ENCODE peak calls at places on chromosomes 13 and 19, in seven cellular contexts. H is body of pancreas; K is AG09309; O is tibial nerve; B is DND-41; I is hepatocyte; V is CD8-positive, alpha-beta T cell. T is an unnamed sample.

GRCh38 chr13:34847751-34848150 is 94.3 kb upstream of the NBEA start:
- DNase-seq in B (no peak), H (no peak), I (no peak), K (no peak), O (no peak), V (no peak), T (no peak)

GRCh38 chr19:10655457-10656312 is 1.5 kb downstream of the ILF3 start:
- DNase-seq in B (peak; percentile 23), O (no peak), H (peak; percentile 71), I (peak; percentile 45), V (no peak), K (no peak), T (no peak)

GRCh38 chr19:1252818-1253513 is 4.6 kb downstream of the MIDN start:
- DNase-seq in K (peak; percentile 96), V (peak; percentile 80), B (peak; percentile 96), I (peak; percentile 95), O (peak; percentile 88), H (peak; percentile 94), T (no peak)

GRCh38 chr13:106480511-106480910 is 55.0 kb downstream of the EFNB2 start:
- DNase-seq in I (no peak), V (no peak), B (no peak), H (no peak), K (no peak), O (no peak), T (no peak)

GRCh38 chr19:13882841-13883240 is 5.9 kb downstream of the NANOS3 start:
- DNase-seq in K (no peak), V (no peak), H (no peak), I (no peak), O (no peak), B (peak; percentile 44), T (no peak)

GRCh38 chr19:2333807-2334211 is 5.3 kb downstream of the SPPL2B start:
- DNase-seq in V (no peak), O (no peak), B (no peak), I (no peak), K (no peak), H (no peak), T (no peak)

GRCh38 chr13:34246511-34246910 is 428.6 kb downstream of the RFC3 start:
- DNase-seq in K (no peak), H (no peak), B (no peak), V (no peak), O (no peak), I (no peak), T (no peak)

GRCh38 chr13:99417151-99417820 is 84.0 kb upstream of the TM9SF2 start:
- DNase-seq in O (no peak), I (no peak), V (no peak), K (no peak), B (peak; percentile 59), H (no peak), T (no peak)

GRCh38 chr19:20863176-20863575 is 59.9 kb upstream of the ZNF85 start:
- DNase-seq in B (no peak), K (no peak), O (no peak), I (no peak), H (peak; percentile 8), V (no peak), T (no peak)

GRCh38 chr13:83984793-83985192 is 102.5 kb upstream of the SLITRK1 start:
- DNase-seq in V (no peak), B (no peak), H (no peak), K (no peak), I (no peak), O (no peak), T (no peak)

GRCh38 chr13:47908200-47908902 is 92.7 kb downstream of the SUCLA2 start:
- DNase-seq in I (no peak), V (no peak), K (no peak), H (no peak), O (no peak), B (no peak), T (no peak)

GRCh38 chr13:98105929-98106336 is 37.0 kb upstream of the FARP1 start:
- DNase-seq in B (peak; percentile 8), V (no peak), K (no peak), I (peak; percentile 77), H (no peak), O (no peak), T (no peak)

GRCh38 chr19:47651691-47652090 is 42.8 kb downstream of the BICRA start:
- DNase-seq in H (no peak), B (no peak), O (no peak), V (no peak), I (no peak), K (no peak), T (no peak)

GRCh38 chr19:24057144-24057543 is 29.8 kb upstream of the ZNF254 start:
- DNase-seq in O (no peak), I (no peak), K (no peak), H (no peak), V (no peak), B (no peak), T (no peak)

GRCh38 chr19:52786078-52786463 is 520 bp downstream of the ZNF600 start:
- DNase-seq in B (no peak), K (no peak), H (peak; percentile 11), O (no peak), V (no peak), I (peak; percentile 30), T (no peak)

GRCh38 chr13:111597041-111598017 is 276.9 kb downstream of the TEX29 start:
- DNase-seq in O (no peak), B (no peak), V (no peak), I (no peak), H (no peak), K (no peak), T (no peak)

GRCh38 chr13:37490176-37490575 is 108.4 kb downstream of the POSTN start:
- DNase-seq in V (no peak), B (no peak), O (no peak), H (no peak), K (no peak), I (no peak), T (no peak)

GRCh38 chr19:29918891-29919290 is 23.1 kb upstream of the URI1 start:
- DNase-seq in K (no peak), O (no peak), V (no peak), H (no peak), B (no peak), I (no peak), T (no peak)

DNA sequence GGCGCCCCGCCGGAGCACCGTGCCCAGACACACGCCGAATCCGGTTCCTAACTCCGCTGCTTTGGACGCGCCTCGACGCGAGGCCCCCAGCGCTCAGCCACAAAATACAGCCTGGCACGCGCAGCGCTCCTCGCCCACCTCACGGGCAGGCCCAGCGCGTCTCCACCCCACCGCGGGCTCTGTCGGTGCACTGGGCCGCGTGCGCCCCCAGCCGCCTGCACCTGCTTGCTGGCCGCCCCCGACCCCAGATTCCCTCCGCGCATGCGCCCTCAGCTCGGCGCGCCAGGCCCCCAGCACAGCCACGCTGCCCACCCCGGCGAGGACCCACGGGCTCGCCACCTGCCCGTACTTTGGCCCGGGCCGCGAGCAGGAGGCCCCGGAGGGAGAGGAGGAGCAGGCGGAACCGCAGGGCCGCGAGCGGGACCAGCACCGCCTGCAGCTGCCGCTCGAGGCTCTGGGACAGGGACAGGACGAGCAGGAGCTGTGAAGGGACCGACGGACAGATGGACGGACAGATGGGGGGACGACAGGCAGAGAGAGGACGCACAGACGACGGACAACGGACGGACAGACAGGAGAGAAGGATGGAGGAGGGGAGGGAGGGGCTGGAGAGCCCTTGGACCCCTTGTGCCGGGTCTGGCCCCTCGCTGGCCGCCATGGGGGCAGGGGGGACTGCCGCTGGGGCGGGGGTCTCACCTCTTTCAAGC is 5.4 kb downstream of the ANO8 start:
- DNase-seq in H (no peak), B (no peak), I (peak; percentile 11), V (no peak), K (no peak), O (no peak), T (no peak)
- H3K4me3 ChIP-seq in H (no peak overlapping the region), B (no peak overlapping the region), I (no peak overlapping the region), V (peak overlapping the region; percentile 73), K (no peak overlapping the region), O (no peak overlapping the region), T (no peak overlapping the region)

DNA sequence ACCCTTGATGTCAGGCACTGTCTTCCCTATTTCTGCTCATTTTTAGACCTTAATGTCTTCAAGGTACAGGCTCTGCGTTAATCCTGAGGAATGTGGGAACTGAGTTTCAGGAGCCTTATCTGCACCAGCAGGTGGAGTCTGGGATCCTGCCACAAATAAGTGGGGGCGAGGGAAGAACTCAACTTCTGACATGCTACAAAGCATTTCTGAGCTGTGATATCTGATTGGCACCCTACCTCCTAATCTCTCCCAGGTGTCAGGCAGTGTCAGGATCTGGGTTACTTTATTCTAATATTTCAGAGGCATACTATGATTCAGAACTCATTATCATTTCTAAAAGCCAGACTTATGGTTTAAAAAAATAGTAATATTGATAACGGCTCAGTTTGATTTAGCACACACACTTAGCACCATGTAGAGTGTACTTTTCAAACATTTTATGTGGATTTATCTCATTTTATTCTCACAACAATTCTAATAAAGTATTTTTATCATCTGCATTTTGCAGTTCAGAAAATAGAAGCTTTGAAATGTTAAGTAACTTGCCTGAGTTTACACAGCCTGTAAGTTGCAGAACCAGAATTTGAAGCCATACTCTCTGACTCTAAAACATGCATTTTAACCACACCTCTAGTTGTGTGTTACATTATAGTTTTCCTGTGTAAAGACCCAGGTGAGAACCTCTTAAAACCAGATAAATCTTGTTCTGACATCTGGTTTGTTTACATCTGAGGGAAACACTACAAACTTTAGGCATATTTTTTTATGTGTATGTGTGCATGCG is 358.6 kb downstream of the TDRD3 start:
- DNase-seq in I (peak; percentile 30), V (no peak), H (no peak), K (no peak), O (no peak), B (no peak), T (no peak)
- TF ChIP-seq CTCF in I (peak; percentile 27), V (no peak), H (no peak), K (no peak), O (no peak), B (peak; percentile 16), T (no peak)

GRCh38 chr19:49690073-49690655 is 752 bp upstream of the CPT1C start:
- DNase-seq in V (no peak), O (no peak), I (peak; percentile 20), B (no peak), H (no peak), K (no peak), T (no peak)
- H3K4me3 ChIP-seq in V (peak overlapping the region; percentile 38), O (peak overlapping the region; percentile 24), I (peak overlapping the region; percentile 63), B (no peak overlapping the region), H (peak overlapping the region; percentile 18), K (peak overlapping the region; percentile 61), T (no peak overlapping the region)

DNA sequence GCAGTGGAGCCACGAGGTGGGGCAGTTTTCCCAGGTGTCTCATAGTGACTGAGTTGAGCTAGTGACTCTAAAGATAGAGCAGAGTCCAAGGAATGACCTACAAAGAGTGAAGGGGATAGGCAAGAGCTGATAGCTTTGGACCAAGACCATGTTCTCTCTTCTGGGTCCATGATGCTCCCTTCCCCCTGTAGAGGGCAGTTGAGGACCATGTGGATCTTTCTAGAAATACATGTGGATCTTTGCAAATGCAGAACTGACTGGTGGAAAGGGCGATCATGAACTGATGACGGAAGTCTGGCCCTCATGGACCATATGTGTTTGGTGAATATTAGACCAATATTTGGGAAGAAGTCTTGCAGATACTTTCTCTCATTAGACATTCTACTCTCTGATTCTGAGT is 6.9 kb downstream of the PSG1 start:
- DNase-seq in B (no peak), H (no peak), O (no peak), V (no peak), I (no peak), K (no peak), T (no peak)
- TF ChIP-seq CTCF in B (no peak), H (no peak), O (no peak), V (no peak), I (no peak), K (peak; percentile 35), T (no peak)

T was measured in GM12864.